ENCODE peak calls at places on chromosome 11, in nine cellular contexts. Y, T, F, Z, O, E, Q, N and C are unnamed samples.

GRCh38 chr11:78424334-78425270 is 7.0 kb upstream of the GAB2 start:
- DNase-seq in Y (no peak), T (no peak), F (no peak), Z (no peak), O (no peak), E (no peak), Q (no peak), N (peak), C (no peak)

GRCh38 chr11:119975561-119976152 is 162.3 kb downstream of the TRIM29 start:
- DNase-seq in Y (peak), T (no peak), F (no peak), Z (peak), O (no peak), E (no peak), Q (no peak), N (no peak), C (peak)

GRCh38 chr11:65620666-65621065 is 5.1 kb downstream of the PCNX3 start:
- DNase-seq in Y (no peak), T (no peak), F (no peak), Z (no peak), O (no peak), E (no peak), Q (no peak), N (no peak), C (no peak)

GRCh38 chr11:114377612-114378267 is 22.6 kb downstream of the C11orf71 start:
- DNase-seq in Y (no peak), T (no peak), F (no peak), Z (no peak), O (no peak), E (no peak), Q (no peak), N (no peak), C (no peak)

GRCh38 chr11:86919557-86920210 is 35.5 kb downstream of the FZD4 start:
- DNase-seq in Y (no peak), T (peak), F (no peak), Z (no peak), O (no peak), E (no peak), Q (no peak), N (peak), C (no peak)

GRCh38 chr11:112795142-112795815 is 165.9 kb upstream of the NCAM1 start:
- DNase-seq in Y (no peak), T (peak), F (no peak), Z (no peak), O (no peak), E (no peak), Q (no peak), N (peak), C (no peak)

GRCh38 chr11:39932996-39933395 is 1526.5 kb downstream of the LRRC4C start:
- DNase-seq in Y (no peak), T (no peak), F (no peak), Z (no peak), O (no peak), E (no peak), Q (no peak), N (no peak), C (no peak)

GRCh38 chr11:12377824-12378593 is 638 bp downstream of the PARVA start:
- DNase-seq in Y (no peak), T (peak), F (peak), Z (peak), O (no peak), E (peak), Q (peak), N (no peak), C (peak)

GRCh38 chr11:111565111-111565720 is 24.7 kb downstream of the LAYN start:
- DNase-seq in Y (peak), T (peak), F (peak), Z (peak), O (peak), E (peak), Q (peak), N (peak), C (peak)

GRCh38 chr11:47714554-47715081 is 551 bp downstream of the AGBL2 start:
- DNase-seq in Y (no peak), T (no peak), F (no peak), Z (no peak), O (peak), E (peak), Q (no peak), N (peak), C (no peak)

GRCh38 chr11:3154001-3154599 is 11.0 kb downstream of the OSBPL5 start:
- DNase-seq in Y (no peak), T (no peak), F (no peak), Z (no peak), O (no peak), E (peak), Q (no peak), N (peak), C (no peak)

GRCh38 chr11:75721852-75722668 is 4.4 kb downstream of the MOGAT2 start:
- DNase-seq in Y (no peak), T (no peak), F (no peak), Z (no peak), O (no peak), E (peak), Q (no peak), N (no peak), C (no peak)

GRCh38 chr11:57095896-57096295 is 85.9 kb upstream of the LRRC55 start:
- DNase-seq in Y (no peak), T (no peak), F (no peak), Z (no peak), O (no peak), E (no peak), Q (no peak), N (no peak), C (no peak)

GRCh38 chr11:128407962-128408361 is 179.4 kb downstream of the ETS1 start:
- DNase-seq in Y (no peak), T (no peak), F (no peak), Z (no peak), O (no peak), E (no peak), Q (no peak), N (peak), C (no peak)

GRCh38 chr11:64894070-64894811 is 15.8 kb upstream of the EHD1 start:
- DNase-seq in Y (peak), T (peak), F (peak), Z (peak), O (peak), E (peak), Q (peak), N (peak), C (no peak)

GRCh38 chr11:130827697-130828377 is 88.4 kb downstream of the SNX19 start:
- DNase-seq in Y (no peak), T (peak), F (peak), Z (no peak), O (no peak), E (peak), Q (peak), N (peak), C (peak)

GRCh38 chr11:112285918-112286317 is 25.3 kb upstream of the PLET1 start:
- DNase-seq in Y (no peak), T (no peak), F (no peak), Z (no peak), O (no peak), E (no peak), Q (no peak), N (no peak), C (no peak)

GRCh38 chr11:39651857-39652461 is 1807.5 kb downstream of the LRRC4C start:
- DNase-seq in Y (no peak), T (no peak), F (no peak), Z (no peak), O (no peak), E (no peak), Q (no peak), N (no peak), C (no peak)

GRCh38 chr11:15940462-15941205 is 415.7 kb downstream of the SOX6 start:
- DNase-seq in Y (no peak), T (no peak), F (no peak), Z (no peak), O (no peak), E (no peak), Q (no peak), N (no peak), C (no peak)

GRCh38 chr11:130002352-130002845 is at the start of gene PRDM10:
- DNase-seq in Y (peak), T (peak), F (peak), Z (peak), O (peak), E (peak), Q (peak), N (peak), C (peak)

GRCh38 chr11:71140206-71140919 is 112.0 kb downstream of the SHANK2 start:
- DNase-seq in Y (no peak), T (no peak), F (no peak), Z (peak), O (no peak), E (no peak), Q (no peak), N (no peak), C (peak)

GRCh38 chr11:11502303-11502828 is 119.4 kb downstream of the GALNT18 start:
- DNase-seq in Y (no peak), T (no peak), F (no peak), Z (no peak), O (no peak), E (no peak), Q (no peak), N (no peak), C (no peak)

GRCh38 chr11:100472727-100473389 is 214.2 kb upstream of the ARHGAP42 start:
- DNase-seq in Y (no peak), T (no peak), F (no peak), Z (no peak), O (no peak), E (no peak), Q (no peak), N (no peak), C (no peak)

GRCh38 chr11:13052130-13052541 is 43.0 kb downstream of the RASSF10 start:
- DNase-seq in Y (no peak), T (no peak), F (no peak), Z (no peak), O (no peak), E (peak), Q (peak), N (no peak), C (no peak)

GRCh38 chr11:79708319-79708928 is 267.6 kb upstream of the TENM4 start:
- DNase-seq in Y (no peak), T (peak), F (no peak), Z (no peak), O (no peak), E (peak), Q (no peak), N (peak), C (no peak)

GRCh38 chr11:32440920-32441319 is 5.6 kb upstream of the WT1 start:
- DNase-seq in Y (no peak), T (peak), F (no peak), Z (no peak), O (no peak), E (no peak), Q (no peak), N (no peak), C (no peak)

GRCh38 chr11:24678956-24679355 is 182.1 kb downstream of the LUZP2 start:
- DNase-seq in Y (no peak), T (no peak), F (no peak), Z (no peak), O (no peak), E (no peak), Q (no peak), N (no peak), C (no peak)

GRCh38 chr11:119651802-119652584 is 77.0 kb downstream of the NECTIN1 start:
- DNase-seq in Y (no peak), T (no peak), F (no peak), Z (no peak), O (no peak), E (no peak), Q (peak), N (no peak), C (no peak)

GRCh38 chr11:88695701-88696414 is 358.3 kb upstream of the CTSC start:
- DNase-seq in Y (no peak), T (no peak), F (no peak), Z (no peak), O (no peak), E (no peak), Q (no peak), N (no peak), C (no peak)